ENCODE peak calls at places on chromosomes 1 and 21, in eight cellular contexts. V is A549, C is fibroblast of lung, Q is OCI-LY7, Z is HepG2, I is GM23338, A is neural progenitor cell, H is H9. W is an unnamed sample.

GRCh38 chr1:202501281-202501680 is 152.8 kb downstream of the PPP1R12B start:
- DNase-seq in V (peak; percentile 3), C (peak; percentile 31), Q (peak; percentile 16), Z (peak; percentile 31), I (peak; percentile 28), A (peak; percentile 31), H (no peak), W (peak; percentile 7)

GRCh38 chr1:67834246-67834877 is 1.1 kb upstream of the GNG12 start:
- DNase-seq in V (no peak), C (peak; percentile 14), Q (no peak), Z (no peak), I (no peak), A (no peak), H (no peak), W (no peak)

GRCh38 chr1:9047019-9047418 is 20.8 kb upstream of the SLC2A7 start:
- DNase-seq in V (no peak), C (no peak), Q (no peak), Z (no peak), I (no peak), A (no peak), H (no peak), W (no peak)

GRCh38 chr1:36889846-36890245 is 144.5 kb downstream of the GRIK3 start:
- DNase-seq in V (no peak), C (no peak), Q (no peak), Z (no peak), I (no peak), A (no peak), H (peak; percentile 10), W (no peak)

GRCh38 chr1:58457023-58457635 is 89.4 kb downstream of the OMA1 start:
- DNase-seq in V (no peak), C (peak; percentile 19), Q (no peak), Z (no peak), I (no peak), A (no peak), H (no peak), W (no peak)

GRCh38 chr1:239792157-239792556 is 299.5 kb upstream of the FMN2 start:
- DNase-seq in V (no peak), C (no peak), Q (no peak), Z (no peak), I (no peak), A (no peak), H (no peak), W (no peak)

GRCh38 chr1:1171551-1172340 is 1.9 kb upstream of the TTLL10 start:
- DNase-seq in V (no peak), C (no peak), Q (no peak), Z (no peak), I (peak; percentile 2), A (peak; percentile 1), H (peak; percentile 25), W (peak; percentile 41)

GRCh38 chr1:192788184-192788583 is 20.7 kb upstream of the RGS2 start:
- DNase-seq in V (peak; percentile 35), C (peak; percentile 84), Q (no peak), Z (no peak), I (peak; percentile 26), A (peak; percentile 26), H (peak; percentile 39), W (no peak)

GRCh38 chr1:40185951-40186864 is 25.0 kb downstream of the RLF start:
- DNase-seq in V (no peak), C (peak; percentile 95), Q (peak; percentile 55), Z (no peak), I (peak; percentile 7), A (no peak), H (no peak), W (no peak)

GRCh38 chr21:40074710-40075109 is 207.5 kb downstream of the PCP4 start:
- DNase-seq in V (no peak), C (no peak), Q (no peak), Z (no peak), I (no peak), A (no peak), H (no peak), W (no peak)

GRCh38 chr1:39268112-39268581 is 63.7 kb downstream of the MACF1 start:
- DNase-seq in V (no peak), C (peak; percentile 91), Q (no peak), Z (no peak), I (peak; percentile 47), A (peak; percentile 64), H (peak; percentile 41), W (no peak)

GRCh38 chr1:50348449-50349241 is 74.6 kb downstream of the DMRTA2 start:
- DNase-seq in V (peak; percentile 56), C (peak; percentile 54), Q (peak; percentile 67), Z (peak; percentile 69), I (peak; percentile 93), A (peak; percentile 85), H (peak; percentile 69), W (peak; percentile 77)

GRCh38 chr1:232793944-232794343 is 11.3 kb upstream of the MAP10 start:
- DNase-seq in V (no peak), C (peak; percentile 71), Q (no peak), Z (no peak), I (no peak), A (peak; percentile 16), H (no peak), W (no peak)
- TF ChIP-seq CTCF in V (no peak), C (peak; percentile 12), Q (no peak), Z (no peak), I (no peak), A (no peak), H (no peak), W (no peak)

DNA sequence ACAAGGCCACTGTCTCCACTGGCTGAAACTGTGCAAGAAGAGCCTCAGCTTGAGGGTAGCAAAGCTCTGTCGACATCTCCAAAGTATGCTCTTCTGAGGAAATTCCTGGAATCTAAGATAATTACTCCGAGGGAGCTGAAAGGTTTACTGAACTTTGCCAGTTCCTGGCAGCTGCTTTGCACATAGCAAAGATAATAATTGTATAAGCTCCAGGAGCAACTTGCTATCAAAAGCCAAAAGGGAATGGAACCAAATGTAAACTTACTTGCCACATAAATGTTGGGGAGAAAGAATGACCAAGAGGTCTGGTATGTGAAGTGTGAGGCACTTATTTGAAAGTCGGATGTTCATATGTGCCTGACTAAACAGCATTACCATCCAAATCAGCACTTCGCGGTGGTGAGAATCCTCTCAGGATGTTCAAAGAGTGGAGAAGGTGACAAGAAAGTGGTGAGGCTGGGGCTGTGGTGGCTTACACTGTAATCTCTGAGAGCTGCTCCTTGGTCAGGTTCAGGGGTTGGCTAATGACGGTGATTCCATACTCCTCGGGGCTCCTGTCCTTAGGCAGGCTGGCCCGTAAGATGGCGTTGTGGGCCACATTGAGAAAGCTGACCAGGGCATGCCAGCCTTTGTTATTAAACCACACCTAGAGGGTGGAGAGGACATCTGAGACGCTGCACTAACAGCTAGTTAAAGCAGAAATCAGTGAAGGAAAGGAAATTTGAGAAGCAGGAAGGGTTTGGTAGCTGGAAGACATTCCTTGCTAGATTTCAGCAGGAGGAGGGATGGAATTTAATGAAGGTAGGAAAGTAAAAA is 100.0 kb downstream of the ABCA4 start:
- DNase-seq in V (no peak), C (peak; percentile 100), Q (no peak), Z (no peak), I (peak; percentile 30), A (no peak), H (no peak), W (no peak)
- H3K4me2 ChIP-seq in V (peak overlapping the region; percentile 45), C (peak overlapping the region; percentile 2), Q (no peak overlapping the region), Z (peak overlapping the region; percentile 69), I (peak overlapping the region; percentile 20), A (no peak overlapping the region), H (no peak overlapping the region), W (no peak overlapping the region)

GRCh38 chr1:244652699-244653438 is at the start of gene DESI2:
- DNase-seq in V (peak; percentile 97), C (peak; percentile 100), Q (peak; percentile 100), Z (peak; percentile 99), I (peak; percentile 100), A (peak; percentile 100), H (peak; percentile 100), W (peak; percentile 98)
- TF ChIP-seq CTCF in V (peak; percentile 70), C (peak; percentile 52), Q (peak; percentile 71), Z (peak; percentile 71), I (peak; percentile 38), A (peak; percentile 61), H (peak; percentile 71), W (peak; percentile 68)

GRCh38 chr1:235295902-235296350 is 32.1 kb downstream of the ARID4B start:
- DNase-seq in V (no peak), C (peak; percentile 68), Q (no peak), Z (peak; percentile 92), I (peak; percentile 22), A (no peak), H (no peak), W (no peak)
- H3K4me2 ChIP-seq in V (no peak overlapping the region), C (peak overlapping the region; percentile 25), Q (no peak overlapping the region), Z (peak overlapping the region; percentile 54), I (no peak overlapping the region), A (no peak overlapping the region), H (no peak overlapping the region), W (no peak overlapping the region)

GRCh38 chr1:11736746-11737639 is 1.1 kb downstream of the AGTRAP start:
- DNase-seq in V (peak; percentile 16), C (peak; percentile 80), Q (peak; percentile 64), Z (peak; percentile 65), I (peak; percentile 79), A (peak; percentile 57), H (peak; percentile 68), W (peak; percentile 66)

GRCh38 chr1:11735531-11735853 is 444 bp upstream of the AGTRAP start:
- DNase-seq in V (no peak), C (no peak), Q (no peak), Z (no peak), I (no peak), A (no peak), H (no peak), W (no peak)

GRCh38 chr1:11738096-11738495 is 2.2 kb downstream of the AGTRAP start:
- DNase-seq in V (no peak), C (no peak), Q (no peak), Z (no peak), I (no peak), A (no peak), H (no peak), W (no peak)

GRCh38 chr1:11738783-11739182 is 2.8 kb downstream of the AGTRAP start:
- DNase-seq in V (no peak), C (no peak), Q (no peak), Z (no peak), I (no peak), A (no peak), H (no peak), W (no peak)

DNA sequence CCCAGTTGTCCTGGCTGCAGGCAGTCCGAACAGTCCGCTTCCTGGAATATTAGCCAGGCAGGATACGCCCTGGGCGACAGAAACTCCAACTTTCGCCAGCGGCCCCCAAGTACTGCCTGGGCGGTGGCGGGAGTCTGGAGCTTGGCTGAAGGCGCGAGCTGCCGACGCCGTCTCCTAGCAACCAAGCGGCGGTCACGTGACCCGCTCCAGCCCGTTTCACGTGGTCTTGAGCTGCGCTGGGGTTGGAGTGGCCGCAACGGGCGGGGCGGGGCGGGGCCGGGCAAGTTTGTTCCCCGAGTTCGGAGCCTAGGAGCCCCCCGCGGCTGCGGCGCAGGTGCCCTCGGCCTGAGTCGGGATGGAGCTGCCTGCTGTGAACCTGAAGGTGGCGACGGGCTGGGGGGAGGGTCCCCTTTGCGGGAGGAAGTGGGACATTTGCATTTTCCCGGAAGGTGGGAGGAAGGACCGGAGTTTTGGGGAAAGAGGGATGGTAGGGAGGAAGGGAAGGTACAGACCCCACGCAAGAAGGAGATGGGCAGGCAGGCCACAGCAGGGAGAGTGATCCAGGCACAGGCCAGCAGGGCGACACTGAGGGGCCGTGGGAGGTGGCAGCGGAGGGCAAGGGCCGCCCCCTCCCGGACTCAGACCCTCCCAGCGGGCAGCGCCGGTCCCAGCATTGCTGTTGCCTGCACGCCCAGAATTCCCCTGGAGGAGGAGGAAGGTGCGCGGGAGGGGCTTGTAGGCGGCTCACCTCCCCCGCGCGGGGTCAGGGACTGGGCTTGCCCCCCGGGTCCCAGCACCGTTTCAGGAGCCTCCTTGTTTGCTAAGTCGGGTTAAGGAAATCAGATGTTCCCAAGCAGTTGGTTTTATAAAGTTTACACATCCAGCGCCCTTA is at the start of gene AGTRAP:
- DNase-seq in V (peak; percentile 81), C (peak; percentile 87), Q (peak; percentile 93), Z (peak; percentile 82), I (peak; percentile 97), A (peak; percentile 98), H (peak; percentile 97), W (peak; percentile 95)
- TF ChIP-seq CTCF in V (no peak), C (no peak), Q (peak; percentile 31), Z (peak; percentile 45), I (no peak), A (peak; percentile 22), H (no peak), W (no peak)

W was measured in SK-N-SH.